ENCODE peak calls at places on chromosomes 4 and X, in seven cellular contexts. D is K562, L is mesenchymal stem cell, O is fibroblast of lung, Z is endothelial cell of umbilical vein, N is colonic mucosa, Y is endodermal cell. M is an unnamed sample.
A peak's percentile ranks its signal among the peaks of the same experiment; 100 is the strongest.

GRCh38 chr4:23902203-23902602 is 12.4 kb upstream of the PPARGC1A start:
- DNase-seq in D (no peak), L (no peak), O (no peak), Z (no peak), N (no peak), Y (no peak), M (no peak)

GRCh38 chr4:185080545-185080944 is 62.3 kb downstream of the HELT start:
- DNase-seq in D (no peak), L (no peak), O (no peak), Z (no peak), N (no peak), Y (no peak), M (no peak)

GRCh38 chrX:150324035-150324728 is 38.9 kb upstream of the MAMLD1 start:
- DNase-seq in D (no peak), L (peak; percentile 89), O (peak; percentile 73), Z (peak; percentile 63), N (no peak), Y (no peak), M (peak; percentile 58)

GRCh38 chrX:20063716-20064351 is 52.9 kb downstream of the MAP7D2 start:
- DNase-seq in D (peak; percentile 14), L (no peak), O (no peak), Z (no peak), N (no peak), Y (peak; percentile 66), M (no peak)

GRCh38 chr4:176193898-176194297 is 1.5 kb downstream of the SPATA4 start:
- DNase-seq in D (no peak), L (peak; percentile 71), O (peak; percentile 65), Z (peak; percentile 43), N (no peak), Y (no peak), M (peak; percentile 35)

GRCh38 chr4:151711680-151712079 is 49.1 kb downstream of the GATB start:
- DNase-seq in D (no peak), L (no peak), O (no peak), Z (no peak), N (no peak), Y (no peak), M (no peak)

GRCh38 chr4:68369474-68369805 is 19.6 kb upstream of the YTHDC1 start:
- DNase-seq in D (no peak), L (no peak), O (no peak), Z (no peak), N (no peak), Y (no peak), M (no peak)

GRCh38 chr4:102399021-102399420 is 53.7 kb upstream of the SLC39A8 start:
- DNase-seq in D (no peak), L (no peak), O (no peak), Z (no peak), N (no peak), Y (no peak), M (no peak)

GRCh38 chrX:69093960-69094935 is 71.0 kb downstream of the PJA1 start:
- DNase-seq in D (peak; percentile 64), L (peak; percentile 58), O (peak; percentile 71), Z (peak; percentile 26), N (peak; percentile 34), Y (peak; percentile 82), M (peak; percentile 63)

DNA sequence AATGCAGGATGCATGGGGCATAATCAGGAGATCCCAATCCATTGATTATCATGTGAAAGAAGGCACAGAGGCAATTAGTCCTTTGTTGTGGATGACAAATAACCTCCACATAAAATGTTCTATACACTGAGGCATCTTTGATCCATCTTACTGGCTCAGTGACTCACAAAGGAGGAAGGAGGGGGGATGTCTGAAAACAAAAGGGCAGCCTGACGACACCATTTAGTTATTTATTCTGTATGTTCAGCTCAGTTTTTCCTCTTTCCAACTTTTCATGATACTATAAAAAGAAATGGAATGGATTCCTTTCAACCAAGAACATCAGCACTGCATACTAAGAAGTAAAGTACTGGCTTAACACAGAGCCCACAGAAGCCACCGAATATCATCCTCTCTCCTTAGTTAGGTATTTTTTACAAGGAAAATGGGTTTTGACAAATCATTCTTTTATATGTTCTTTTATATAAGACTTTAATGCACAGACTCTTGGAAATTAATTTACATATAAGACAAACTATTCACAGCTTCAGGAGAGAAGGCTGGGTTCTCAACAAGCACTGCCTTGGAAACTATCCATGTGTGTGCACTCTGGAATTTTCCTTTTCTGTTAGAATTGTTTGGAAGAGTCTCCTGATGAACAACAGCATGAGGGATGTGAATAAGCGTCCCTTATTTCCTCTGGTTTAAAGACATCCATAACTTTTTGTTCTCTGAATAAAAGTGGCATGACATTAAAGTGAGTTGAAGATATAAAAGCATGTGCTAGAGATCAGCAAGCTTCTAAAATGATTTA is 135.6 kb downstream of the TSPAN5 start:
- DNase-seq in D (no peak), L (peak; percentile 92), O (peak; percentile 85), Z (peak; percentile 91), N (no peak), Y (no peak), M (peak; percentile 87)
- H3K9ac ChIP-seq in D (no peak overlapping the region), L (peak overlapping the region; percentile 56), O (no peak overlapping the region), Z (peak overlapping the region; percentile 91), N (no peak overlapping the region), Y (no peak overlapping the region), M (no peak overlapping the region)

DNA sequence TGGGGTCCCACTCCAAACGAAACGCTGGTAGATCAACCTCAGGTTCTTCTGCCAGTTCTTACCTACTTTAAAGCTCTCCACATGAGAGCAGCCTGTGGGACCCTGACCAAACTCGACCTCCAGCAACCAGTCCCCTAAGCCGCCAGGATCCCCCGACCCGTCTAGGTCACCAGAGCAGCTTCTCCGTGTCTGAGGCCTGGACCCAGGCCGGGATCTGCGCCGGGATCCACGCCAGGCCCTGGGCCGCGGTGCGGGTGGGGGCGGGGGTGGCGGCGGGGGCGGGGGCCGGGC is 1.4 kb downstream of the USP51 start:
- DNase-seq in D (no peak), L (no peak), O (no peak), Z (peak; percentile 2), N (no peak), Y (no peak), M (no peak)
- H3K9ac ChIP-seq in D (peak overlapping the region; percentile 81), L (peak overlapping the region; percentile 66), O (no peak overlapping the region), Z (no peak overlapping the region), N (no peak overlapping the region), Y (no peak overlapping the region), M (peak overlapping the region; percentile 46)

DNA sequence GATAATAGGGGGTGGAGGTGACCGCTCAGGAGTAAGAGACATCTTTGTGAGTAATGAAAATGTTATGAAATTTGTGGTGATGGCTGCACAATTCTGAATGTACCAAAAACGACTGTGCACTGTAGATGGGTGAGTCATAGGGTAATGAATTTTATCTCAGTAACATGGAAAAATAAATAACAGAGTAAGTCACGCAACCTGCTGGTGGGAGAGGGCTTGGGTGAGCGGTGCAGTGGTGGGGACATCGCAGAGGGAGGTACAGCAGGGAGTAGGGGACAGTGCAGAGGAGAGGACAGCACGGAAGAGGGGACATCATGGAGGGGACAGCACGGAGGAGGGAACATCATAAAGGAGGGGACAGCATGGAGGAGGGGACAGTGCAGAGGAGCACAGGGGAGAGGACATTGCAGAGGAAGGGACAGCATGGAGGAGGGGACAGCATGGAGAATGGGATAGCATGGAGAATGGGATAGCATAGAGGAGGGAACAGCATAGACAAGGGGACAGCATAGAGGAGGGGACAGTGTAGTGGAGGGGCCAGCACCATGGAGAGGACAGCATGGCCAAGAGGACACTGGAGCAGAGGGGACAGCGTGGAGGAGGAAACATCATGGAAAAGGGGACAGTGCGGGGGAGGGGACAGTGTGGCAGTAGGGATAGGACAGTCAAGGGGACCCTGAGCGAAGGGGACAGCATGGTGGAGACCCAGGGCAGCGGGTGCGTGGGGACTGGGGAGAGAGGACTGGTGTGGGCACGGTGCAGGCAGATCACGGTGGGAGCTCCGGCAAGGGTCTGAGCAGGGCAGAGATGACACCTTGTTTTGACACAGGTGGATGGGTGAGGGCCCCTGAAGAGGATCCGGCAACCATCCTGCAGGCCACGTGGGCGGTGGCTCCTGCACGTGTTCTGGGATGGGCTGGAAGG is 68.5 kb upstream of the MXD4 start:
- DNase-seq in D (no peak), L (peak; percentile 95), O (peak; percentile 92), Z (peak; percentile 71), N (no peak), Y (no peak), M (peak; percentile 92)
- H3K9ac ChIP-seq in D (no peak overlapping the region), L (no peak overlapping the region), O (peak overlapping the region; percentile 30), Z (no peak overlapping the region), N (no peak overlapping the region), Y (no peak overlapping the region), M (no peak overlapping the region)

GRCh38 chr4:8427262-8427661 is 13.3 kb downstream of the ACOX3 start:
- DNase-seq in D (no peak), L (no peak), O (no peak), Z (no peak), N (no peak), Y (no peak), M (no peak)
- H3K9ac ChIP-seq in D (peak overlapping the region; percentile 45), L (peak overlapping the region; percentile 84), O (no peak overlapping the region), Z (peak overlapping the region; percentile 70), N (peak overlapping the region; percentile 86), Y (peak overlapping the region; percentile 98), M (peak overlapping the region; percentile 90)

DNA sequence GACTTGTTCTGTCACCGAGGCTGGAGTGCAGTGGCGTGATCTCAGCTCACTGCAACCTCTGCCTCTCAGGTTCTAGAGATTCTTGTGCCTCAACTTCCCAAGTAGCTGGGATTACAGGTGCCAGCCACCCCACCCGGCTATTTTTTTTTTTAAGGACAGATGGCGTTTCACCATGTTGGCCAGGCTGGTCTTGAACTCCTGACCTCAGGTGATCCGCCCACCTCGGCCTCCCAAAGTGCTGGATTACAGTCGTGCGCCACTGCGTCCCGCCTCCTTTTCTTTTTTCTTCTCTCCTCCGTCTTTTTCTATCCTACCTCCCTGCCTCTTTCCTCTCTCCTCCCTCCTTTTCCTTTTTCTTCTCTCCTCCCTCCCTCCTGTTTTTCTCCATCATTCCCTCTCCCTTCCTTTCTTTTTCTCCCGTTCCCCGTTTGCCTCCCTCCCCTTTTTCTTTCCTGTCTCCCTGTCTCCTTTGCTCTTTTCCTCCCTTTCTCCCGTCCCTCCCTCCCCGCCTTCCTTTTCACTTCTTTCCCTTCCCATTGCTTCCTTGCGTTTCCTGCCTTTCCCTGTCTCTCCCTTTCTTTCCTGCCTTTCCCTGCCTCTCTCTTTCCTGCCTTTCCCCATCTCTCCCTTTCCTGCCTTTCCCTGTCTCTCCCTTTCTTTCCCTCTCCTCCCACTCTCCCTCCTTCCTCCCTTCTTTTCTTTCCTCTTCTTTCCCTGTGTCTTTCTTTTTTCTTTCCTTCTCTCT is 2.1 kb upstream of the SLC25A6 start:
- DNase-seq in D (no peak), L (no peak), O (no peak), Z (no peak), N (no peak), Y (peak; percentile 41), M (no peak)
- H3K9ac ChIP-seq in D (peak overlapping the region; percentile 86), L (peak overlapping the region; percentile 96), O (peak overlapping the region; percentile 30), Z (no peak overlapping the region), N (no peak overlapping the region), Y (no peak overlapping the region), M (peak overlapping the region; percentile 94)

DNA sequence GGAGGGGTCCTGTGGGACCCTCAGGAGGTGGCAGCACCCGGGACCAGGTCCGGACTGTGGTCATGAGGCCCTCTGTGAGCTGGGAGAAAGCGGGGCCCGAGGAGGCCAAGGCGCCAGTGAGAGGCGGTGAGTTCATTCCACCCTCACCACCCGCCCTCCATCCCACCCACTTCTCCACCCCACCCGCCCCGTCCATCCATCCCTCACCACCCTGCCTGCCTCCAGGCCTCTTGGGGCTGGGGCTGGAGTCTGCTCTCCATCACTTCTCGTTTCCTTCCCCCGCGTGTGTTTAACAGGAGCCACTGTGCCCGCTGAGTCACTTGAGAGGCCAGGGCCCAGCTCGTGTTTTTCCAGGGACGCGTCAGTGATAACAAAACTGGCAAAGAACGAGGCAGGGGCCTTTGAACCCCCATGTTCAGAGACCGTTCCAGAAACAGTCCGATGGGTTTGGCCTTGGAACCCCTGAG is 6.2 kb downstream of the SH3TC1 start:
- DNase-seq in D (no peak), L (peak; percentile 28), O (no peak), Z (peak; percentile 39), N (no peak), Y (no peak), M (no peak)
- H3K9ac ChIP-seq in D (peak overlapping the region; percentile 14), L (no peak overlapping the region), O (no peak overlapping the region), Z (no peak overlapping the region), N (no peak overlapping the region), Y (no peak overlapping the region), M (no peak overlapping the region)